ENCODE peak calls at places on chromosomes 16 and 17, in four cellular contexts. One of them, this sample, is unnamed.
A peak's percentile ranks its signal among the peaks of the same experiment; 100 is the strongest.

GRCh38 chr17:31724026-31724425 is 135.0 kb downstream of the COPRS start:
- DNase-seq in hepatic stellate cell: peak; percentile 61
- DNase-seq in ELR: peak; percentile 95
- DNase-seq in aorta: no peak
- DNase-seq in this sample: peak; percentile 66

GRCh38 chr17:55783684-55784245 is 32.9 kb downstream of the PCTP start:
- DNase-seq in hepatic stellate cell: no peak
- DNase-seq in ELR: peak; percentile 39
- DNase-seq in aorta: peak; percentile 80
- DNase-seq in this sample: no peak

GRCh38 chr17:4895676-4896331 is 3.5 kb upstream of the C17orf107 start:
- DNase-seq in hepatic stellate cell: no peak
- DNase-seq in ELR: no peak
- DNase-seq in aorta: no peak
- DNase-seq in this sample: no peak

GRCh38 chr17:77107506-77108433 is 33.0 kb upstream of the SEC14L1 start:
- DNase-seq in hepatic stellate cell: no peak
- DNase-seq in ELR: peak; percentile 71
- DNase-seq in aorta: no peak
- DNase-seq in this sample: peak; percentile 43

GRCh38 chr17:41885733-41886132 is 20.5 kb upstream of the KLHL11 start:
- DNase-seq in hepatic stellate cell: no peak
- DNase-seq in ELR: peak; percentile 22
- DNase-seq in aorta: no peak
- DNase-seq in this sample: no peak

GRCh38 chr17:38724337-38724988 is 5.7 kb upstream of the CISD3 start:
- DNase-seq in hepatic stellate cell: no peak
- DNase-seq in ELR: no peak
- DNase-seq in aorta: no peak
- DNase-seq in this sample: no peak

GRCh38 chr16:73053379-73054130 is 5.6 kb upstream of the ZFHX3 start:
- DNase-seq in hepatic stellate cell: no peak
- DNase-seq in ELR: peak; percentile 72
- DNase-seq in aorta: no peak
- DNase-seq in this sample: peak; percentile 73

GRCh38 chr16:78483124-78483992 is 383.9 kb downstream of the WWOX start:
- DNase-seq in hepatic stellate cell: no peak
- DNase-seq in ELR: no peak
- DNase-seq in aorta: no peak
- DNase-seq in this sample: no peak